ENCODE peak calls at places on chromosome 4, in five cellular contexts. N is WTC11; W is CD8-positive, alpha-beta T cell; I is ascending aorta; S is left ventricle myocardium inferior. R is an unnamed sample.
A peak's percentile ranks its signal among the peaks of the same experiment; 100 is the strongest.

GRCh38 chr4:84583871-84584373 is 995 bp downstream of the CDS1 start:
- DNase-seq in I (no peak), W (no peak), N (no peak), S (no peak), R (no peak)

GRCh38 chr4:57122959-57123358 is 12.8 kb upstream of the IGFBP7 start:
- DNase-seq in N (no peak), I (no peak), W (no peak), S (no peak), R (no peak)

GRCh38 chr4:80188801-80189458 is 8.4 kb upstream of the PRDM8 start:
- DNase-seq in N (no peak), W (no peak), I (no peak), S (no peak), R (no peak)

GRCh38 chr4:125198916-125199315 is 115.8 kb upstream of the FAT4 start:
- DNase-seq in S (no peak), I (no peak), N (no peak), W (no peak), R (no peak)

GRCh38 chr4:6361076-6361784 is 91.6 kb downstream of the WFS1 start:
- DNase-seq in W (no peak), N (no peak), S (no peak), I (no peak), R (no peak)

GRCh38 chr4:5473125-5473524 is 235.2 kb downstream of the EVC2 start:
- DNase-seq in I (no peak), S (no peak), W (no peak), N (no peak), R (no peak)

GRCh38 chr4:21733894-21734630 is 214.5 kb downstream of the KCNIP4 start:
- DNase-seq in W (no peak), I (no peak), S (no peak), N (no peak), R (no peak)

GRCh38 chr4:8303485-8304281 is 34.1 kb downstream of the HTRA3 start:
- DNase-seq in I (no peak), W (no peak), S (peak; percentile 5), N (no peak), R (no peak)

GRCh38 chr4:108946237-108946636 is 183.4 kb upstream of the ETNPPL start:
- DNase-seq in N (no peak), S (no peak), I (no peak), W (no peak), R (no peak)

GRCh38 chr4:32133141-32133540 is 1413.0 kb downstream of the PCDH7 start:
- DNase-seq in S (no peak), I (no peak), W (no peak), N (no peak), R (no peak)

GRCh38 chr4:183968502-183968901 is 63.4 kb downstream of the STOX2 start:
- DNase-seq in N (no peak), S (no peak), I (no peak), W (no peak), R (no peak)

GRCh38 chr4:57154191-57154590 is 44.0 kb upstream of the IGFBP7 start:
- DNase-seq in S (no peak), W (no peak), I (no peak), N (no peak), R (no peak)

GRCh38 chr4:181004056-181004455 is 1239.1 kb upstream of the TENM3 start:
- DNase-seq in I (no peak), N (no peak), W (no peak), S (no peak), R (no peak)

GRCh38 chr4:61851126-61851525 is 651.0 kb downstream of the ADGRL3 start:
- DNase-seq in S (no peak), I (no peak), W (no peak), N (no peak), R (no peak)

GRCh38 chr4:89312066-89312465 is 4.5 kb upstream of the GPRIN3 start:
- DNase-seq in N (no peak), W (no peak), S (no peak), I (no peak), R (no peak)

GRCh38 chr4:155660436-155660835 is 6.2 kb upstream of the GUCY1A1 start:
- DNase-seq in I (no peak), W (no peak), S (no peak), N (no peak), R (no peak)

GRCh38 chr4:159035570-159035969 is 67.3 kb upstream of the RAPGEF2 start:
- DNase-seq in I (no peak), N (no peak), W (no peak), S (no peak), R (no peak)

GRCh38 chr4:172791841-172792240 is 376.8 kb upstream of the GALNT7 start:
- DNase-seq in W (no peak), N (no peak), I (no peak), S (no peak), R (no peak)

GRCh38 chr4:56817840-56818491 is 3.5 kb downstream of the SPINK2 start:
- DNase-seq in W (peak; percentile 32), I (no peak), N (no peak), S (no peak), R (no peak)

GRCh38 chr4:57282556-57283310 is 172.5 kb upstream of the IGFBP7 start:
- DNase-seq in N (no peak), S (no peak), I (no peak), W (no peak), R (no peak)

GRCh38 chr4:59956366-59956765 is 1243.8 kb upstream of the ADGRL3 start:
- DNase-seq in S (no peak), I (no peak), W (no peak), N (no peak), R (no peak)

GRCh38 chr4:65738134-65738533 is 67.8 kb upstream of the EPHA5 start:
- DNase-seq in I (no peak), N (no peak), W (no peak), S (no peak), R (no peak)

GRCh38 chr4:186108391-186108790 is 3.9 kb downstream of the FAM149A start:
- DNase-seq in I (no peak), N (no peak), W (no peak), S (no peak), R (no peak)

GRCh38 chr4:62548108-62548524 is 1348.0 kb downstream of the ADGRL3 start:
- DNase-seq in S (peak; percentile 55), N (peak; percentile 61), I (no peak), W (no peak), R (no peak)

GRCh38 chr4:56728512-56728911 is 47.4 kb upstream of the HOPX start:
- DNase-seq in W (no peak), S (peak; percentile 42), I (no peak), N (no peak), R (no peak)

GRCh38 chr4:81447551-81448266 is 24.0 kb downstream of the RASGEF1B start:
- DNase-seq in N (no peak), W (no peak), I (no peak), S (no peak), R (no peak)

GRCh38 chr4:8908206-8908893 is 36.7 kb upstream of the HMX1 start:
- DNase-seq in N (no peak), S (no peak), W (no peak), I (no peak), R (peak; percentile 8)

GRCh38 chr4:180794352-180794751 is 1448.8 kb upstream of the TENM3 start:
- DNase-seq in W (no peak), N (no peak), S (no peak), I (no peak), R (no peak)

GRCh38 chr4:124167602-124168001 is 544.9 kb downstream of the ANKRD50 start:
- DNase-seq in W (no peak), I (no peak), N (no peak), S (no peak), R (no peak)

GRCh38 chr4:75289843-75290616 is 224.2 kb downstream of the RCHY1 start:
- DNase-seq in S (no peak), I (no peak), W (no peak), N (peak; percentile 53), R (no peak)

GRCh38 chr4:73822389-73822788 is 14.1 kb upstream of the CXCL6 start:
- DNase-seq in S (no peak), W (no peak), I (no peak), N (no peak), R (no peak)

GRCh38 chr4:150501019-150501727 is 80.8 kb upstream of the MAB21L2 start:
- DNase-seq in S (no peak), I (no peak), N (no peak), W (no peak), R (no peak)

GRCh38 chr4:18975916-18976610 is 954.5 kb upstream of the LCORL start:
- DNase-seq in N (no peak), S (no peak), W (no peak), I (no peak), R (no peak)

GRCh38 chr4:122005064-122005755 is 53.4 kb upstream of the TRPC3 start:
- DNase-seq in W (no peak), I (no peak), N (no peak), S (no peak), R (no peak)

GRCh38 chr4:122000849-122001248 is 49.0 kb upstream of the TRPC3 start:
- DNase-seq in S (no peak), I (no peak), N (no peak), W (no peak), R (no peak)

GRCh38 chr4:122007016-122007415 is 55.2 kb upstream of the TRPC3 start:
- DNase-seq in W (no peak), S (no peak), N (no peak), I (no peak), R (no peak)

GRCh38 chr4:121998024-121998423 is 46.2 kb upstream of the TRPC3 start:
- DNase-seq in N (peak; percentile 31), S (no peak), I (no peak), W (peak; percentile 4), R (no peak)

DNA sequence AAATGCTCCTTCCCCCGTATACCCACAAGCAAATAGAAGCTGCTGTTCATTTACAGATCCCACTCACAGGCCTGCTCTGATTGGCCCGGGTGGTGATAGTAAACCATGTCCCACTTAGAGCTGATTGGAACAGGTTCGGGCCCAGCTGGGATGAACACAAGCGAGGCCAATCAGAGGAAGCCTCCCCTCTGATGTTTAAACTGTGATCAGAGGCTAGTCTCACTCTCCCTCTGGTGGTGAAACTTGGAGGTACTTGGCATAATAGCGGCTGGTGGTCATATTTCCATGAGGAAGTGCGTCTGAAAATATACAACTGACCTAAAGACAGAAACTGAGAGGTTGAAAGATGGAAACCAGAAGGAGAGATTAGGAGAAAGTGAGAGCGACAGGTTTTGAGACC is 51.5 kb upstream of the TRPC3 start:
- DNase-seq in W (peak; percentile 7), I (no peak), S (no peak), N (peak; percentile 58), R (no peak)
- TF ChIP-seq CTCF in W (no peak), I (no peak), S (peak; percentile 28), N (peak; percentile 57), R (peak; percentile 54)

GRCh38 chr4:141158219-141158618 is 24.9 kb upstream of the RNF150 start:
- DNase-seq in N (no peak), S (no peak), I (no peak), W (no peak), R (no peak)
- TF ChIP-seq CTCF in N (no peak), S (peak; percentile 61), I (no peak), W (no peak), R (peak; percentile 79)

GRCh38 chr4:107734120-107734519 is 14.1 kb upstream of the PAPSS1 start:
- DNase-seq in I (no peak), N (peak; percentile 38), S (no peak), W (no peak), R (no peak)
- TF ChIP-seq CTCF in I (no peak), N (no peak), S (no peak), W (no peak), R (peak; percentile 47)

DNA sequence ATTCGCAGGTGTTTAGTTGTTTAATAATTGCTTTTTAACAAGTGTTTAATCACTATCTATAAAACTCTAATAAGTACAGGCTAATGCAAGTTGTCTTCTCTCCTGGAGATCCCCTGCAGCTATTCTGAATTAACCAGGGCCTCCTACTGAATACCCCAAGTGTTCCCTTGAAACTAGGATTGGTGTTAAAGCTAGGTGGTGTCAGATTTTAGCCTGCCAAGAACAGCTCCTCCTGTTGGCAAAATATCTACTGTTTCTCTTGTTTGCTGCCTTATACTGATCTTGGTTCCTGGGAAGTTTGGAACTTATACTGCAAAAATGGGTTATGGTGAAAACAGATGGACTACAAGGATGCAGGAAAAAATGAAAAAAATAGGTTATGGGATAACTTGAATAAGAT is 26.1 kb upstream of the TMEM154 start:
- DNase-seq in I (no peak), W (no peak), S (no peak), N (no peak), R (no peak)
- TF ChIP-seq CTCF in I (no peak), W (no peak), S (no peak), N (no peak), R (no peak)

R was measured in progenitor cell of endocrine pancreas.